ENCODE peak calls at places on chromosomes 2 and 18, in five cellular contexts. Z is breast epithelium, M is thoracic aorta, W is heart right ventricle, E is Peyer's patch. A is an unnamed sample. For H3K4me1, the result is how much of the 10 kb centered on the place peaks cover.

GRCh38 chr2:159773426-159773825 is 24.6 kb downstream of the CD302 start:
- DNase-seq in Z (no peak), M (no peak), W (no peak), E (no peak), A (no peak)

GRCh38 chr18:35745814-35746213 is 164.3 kb downstream of the GALNT1 start:
- DNase-seq in Z (no peak), M (no peak), W (no peak), E (no peak), A (no peak)

GRCh38 chr18:44507729-44508325 is 172.9 kb upstream of the SETBP1 start:
- DNase-seq in Z (no peak), M (no peak), W (peak), E (peak), A (no peak)

GRCh38 chr2:126467367-126468054 is 188.4 kb upstream of the GYPC start:
- DNase-seq in Z (no peak), M (no peak), W (no peak), E (no peak), A (no peak)

GRCh38 chr2:176001281-176001902 is 675 bp downstream of the LNPK start:
- DNase-seq in Z (no peak), M (no peak), W (peak), E (peak), A (no peak)

GRCh38 chr2:201007584-201007998 is 44.1 kb upstream of the ORC2 start:
- DNase-seq in Z (no peak), M (no peak), W (no peak), E (no peak), A (no peak)

GRCh38 chr18:45689386-45689785 is 34.6 kb upstream of the SLC14A1 start:
- DNase-seq in Z (no peak), M (no peak), W (no peak), E (no peak), A (no peak)

GRCh38 chr2:234679766-234680687 is 183.1 kb upstream of the ARL4C start:
- DNase-seq in Z (no peak), M (peak), W (peak), E (no peak), A (no peak)

GRCh38 chr2:152907046-152907445 is 188.6 kb downstream of the ARL6IP6 start:
- DNase-seq in Z (no peak), M (no peak), W (no peak), E (no peak), A (no peak)

GRCh38 chr2:226079677-226080076 is 680.2 kb downstream of the NYAP2 start:
- DNase-seq in Z (no peak), M (no peak), W (no peak), E (no peak), A (no peak)

GRCh38 chr2:196959750-196960392 is 33.4 kb upstream of the PGAP1 start:
- DNase-seq in Z (no peak), M (no peak), W (no peak), E (no peak), A (no peak)

GRCh38 chr2:61853086-61853847 is 593 bp downstream of the FAM161A start:
- DNase-seq in Z (no peak), M (no peak), W (no peak), E (peak), A (no peak)

GRCh38 chr2:74199275-74199701 is 873 bp downstream of the MTHFD2 start:
- DNase-seq in Z (peak), M (peak), W (no peak), E (peak), A (no peak)

GRCh38 chr2:112004246-112004645 is 50.8 kb upstream of the TMEM87B start:
- DNase-seq in Z (peak), M (no peak), W (peak), E (peak), A (no peak)

GRCh38 chr2:67650292-67651133 is 253.4 kb downstream of the ETAA1 start:
- DNase-seq in Z (peak), M (peak), W (peak), E (peak), A (no peak)

GRCh38 chr2:10764101-10764785 is 42.8 kb downstream of the ATP6V1C2 start:
- DNase-seq in Z (no peak), M (no peak), W (no peak), E (no peak), A (no peak)

GRCh38 chr2:172735646-172736418 is at the start of gene RAPGEF4:
- DNase-seq in Z (no peak), M (no peak), W (no peak), E (no peak), A (no peak)

GRCh38 chr2:157325786-157326185 is at the start of gene ERMN:
- DNase-seq in Z (no peak), M (no peak), W (no peak), E (no peak), A (no peak)

GRCh38 chr18:26403451-26403850 is 144.9 kb downstream of the KCTD1 start:
- DNase-seq in Z (no peak), M (no peak), W (no peak), E (no peak), A (no peak)

GRCh38 chr2:70656421-70657010 is 102.9 kb upstream of the TGFA start:
- DNase-seq in Z (no peak), M (no peak), W (no peak), E (peak), A (no peak)

GRCh38 chr18:6885992-6886823 is 156.7 kb downstream of the ARHGAP28 start:
- DNase-seq in Z (no peak), M (no peak), W (peak), E (no peak), A (no peak)

GRCh38 chr18:39692367-39693011 is 2126.9 kb upstream of the CELF4 start:
- DNase-seq in Z (no peak), M (no peak), W (no peak), E (no peak), A (no peak)

GRCh38 chr2:180979935-180980184 is 545 bp upstream of the UBE2E3 start:
- DNase-seq in Z (no peak), M (no peak), W (no peak), E (no peak), A (no peak)

GRCh38 chr18:31610841-31611240 is 19.2 kb downstream of the TTR start:
- DNase-seq in Z (no peak), M (no peak), W (no peak), E (no peak), A (no peak)
- H3K4me3 ChIP-seq in Z (no peak), M (no peak), W (no peak), E (no peak), A (no peak)

GRCh38 chr2:216341151-216341550 is 31.1 kb downstream of the MARCHF4 start:
- DNase-seq in Z (no peak), M (no peak), W (no peak), E (no peak), A (no peak)
- H3K4me1 ChIP-seq in Z (under half), M (under half), W (under half), E (under half), A (under half)

GRCh38 chr18:78418379-78418778 is 561.2 kb upstream of the SALL3 start:
- DNase-seq in Z (no peak), M (no peak), W (no peak), E (no peak), A (no peak)

GRCh38 chr18:78420116-78420515 is 559.5 kb upstream of the SALL3 start:
- DNase-seq in Z (no peak), M (no peak), W (no peak), E (no peak), A (no peak)

GRCh38 chr18:78422336-78422735 is 557.3 kb upstream of the SALL3 start:
- DNase-seq in Z (no peak), M (no peak), W (no peak), E (no peak), A (no peak)

GRCh38 chr18:78423776-78424175 is 555.8 kb upstream of the SALL3 start:
- DNase-seq in Z (no peak), M (no peak), W (no peak), E (no peak), A (no peak)

GRCh38 chr18:78421392-78421791 is 558.2 kb upstream of the SALL3 start:
- DNase-seq in Z (no peak), M (no peak), W (no peak), E (no peak), A (no peak)
- H3K27ac ChIP-seq in Z (no peak), M (no peak), W (no peak), E (no peak), A (no peak)

DNA sequence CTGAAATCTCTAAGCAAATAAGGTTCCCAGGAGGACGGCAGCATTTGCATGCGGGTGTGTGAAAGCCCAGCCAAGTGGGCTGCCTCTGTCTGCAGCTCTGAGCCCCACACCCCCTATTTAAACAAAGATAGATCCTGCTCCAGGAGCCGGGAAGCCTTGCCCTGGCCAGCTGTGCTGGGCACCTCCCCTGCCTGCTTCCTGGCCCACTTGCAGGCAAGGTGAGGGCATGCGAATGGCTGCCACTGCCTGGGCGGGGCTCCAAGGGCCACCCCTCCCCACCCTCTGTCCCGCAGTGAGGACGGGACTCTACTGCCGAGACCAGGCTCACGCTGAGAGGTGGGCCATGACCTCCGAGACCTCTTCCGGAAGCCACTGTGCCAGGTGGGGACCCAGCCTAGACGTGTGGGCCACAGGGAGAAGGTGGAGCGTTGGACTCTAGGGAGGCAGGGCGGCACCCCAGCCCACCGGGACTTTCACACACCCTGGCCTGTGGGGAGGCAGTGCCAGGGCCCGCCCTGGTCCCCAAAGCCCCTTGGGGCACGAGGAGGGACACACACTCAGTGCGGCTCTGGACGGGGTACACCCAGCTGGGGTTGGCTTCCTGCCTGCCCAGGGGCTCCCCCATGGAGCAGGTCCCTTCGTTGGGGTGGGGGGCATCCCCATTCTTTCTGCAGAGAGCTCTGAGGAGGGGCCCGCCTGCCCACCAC is at the start of gene ANO7:
- DNase-seq in Z (no peak), M (no peak), W (no peak), E (no peak), A (no peak)
- H3K4me3 ChIP-seq in Z (no peak), M (no peak), W (no peak), E (peak), A (no peak)

A was measured in effector memory CD4-positive, alpha-beta T cell.